ENCODE peak calls at places on chromosomes 5 and 9, in nine cellular contexts. M is fibroblast of gingiva, Z is OCI-LY7, R is mesenchymal stem cell, F is sciatic nerve, E is HEK293T, C is ecto neural progenitor cell, Y is lower lobe of right lung, T is Calu3. L is an unnamed sample.

GRCh38 chr9:137460363-137461315 is 1.5 kb upstream of the NSMF start:
- DNase-seq in C (no peak), F (peak), R (no peak), Y (no peak), Z (no peak), T (no peak), E (no peak), M (no peak), L (no peak)

GRCh38 chr5:27388755-27389154 is 350.4 kb upstream of the CDH9 start:
- DNase-seq in T (no peak), C (no peak), R (no peak), Z (no peak), M (no peak), F (no peak), Y (no peak), E (no peak), L (no peak)

GRCh38 chr5:113939959-113940358 is 421.9 kb upstream of the KCNN2 start:
- DNase-seq in E (no peak), F (no peak), R (no peak), Y (no peak), C (no peak), Z (no peak), M (no peak), T (no peak), L (no peak)

GRCh38 chr9:131104016-131104740 is 7.8 kb downstream of the AIF1L start:
- DNase-seq in Y (no peak), C (no peak), M (no peak), Z (no peak), T (no peak), R (no peak), F (no peak), E (no peak), L (no peak)

GRCh38 chr5:168654225-168654624 is 75.1 kb upstream of the PANK3 start:
- DNase-seq in E (no peak), M (peak), Y (no peak), T (no peak), Z (no peak), F (peak), C (peak), R (no peak), L (no peak)

GRCh38 chr5:11047051-11047450 is 286.0 kb upstream of the DAP start:
- DNase-seq in M (no peak), F (no peak), T (peak), R (no peak), E (no peak), Y (no peak), C (no peak), Z (no peak), L (no peak)

GRCh38 chr5:171926311-171926710 is 80.1 kb downstream of the FBXW11 start:
- DNase-seq in Z (no peak), T (no peak), F (no peak), E (no peak), Y (no peak), C (no peak), M (no peak), R (no peak), L (no peak)

GRCh38 chr5:176436641-176437040 is 11.5 kb upstream of the FAF2 start:
- DNase-seq in C (no peak), M (peak), R (peak), Y (no peak), F (no peak), E (no peak), T (no peak), Z (peak), L (no peak)

GRCh38 chr5:5424736-5425135 is 2.3 kb downstream of the ICE1 start:
- DNase-seq in M (no peak), C (no peak), F (no peak), Y (no peak), T (no peak), Z (no peak), R (no peak), E (no peak), L (no peak)

GRCh38 chr9:79883073-79883645 is 311.4 kb downstream of the TLE4 start:
- DNase-seq in R (no peak), F (no peak), M (no peak), Z (peak), Y (no peak), E (no peak), C (no peak), T (no peak), L (no peak)

GRCh38 chr9:109497193-109498165 is 628 bp downstream of the PTPN3 start:
- DNase-seq in Z (no peak), C (no peak), R (no peak), E (peak), T (peak), M (no peak), Y (no peak), F (no peak), L (no peak)

GRCh38 chr9:87497604-87498045 is at the start of gene DAPK1:
- DNase-seq in R (peak), C (no peak), Z (no peak), T (peak), F (peak), M (peak), Y (peak), E (peak), L (peak)

GRCh38 chr9:112421771-112422222 is 41.9 kb downstream of the HSDL2 start:
- DNase-seq in C (no peak), Y (no peak), Z (no peak), T (no peak), R (peak), M (no peak), E (no peak), F (no peak), L (no peak)

GRCh38 chr5:7878381-7878873 is 9.5 kb downstream of the MTRR start:
- DNase-seq in Y (no peak), C (no peak), Z (no peak), M (peak), E (no peak), R (no peak), T (no peak), F (no peak), L (no peak)

GRCh38 chr9:34550681-34551270 is 28.0 kb upstream of the ENHO start:
- DNase-seq in T (no peak), Z (no peak), C (no peak), Y (no peak), M (no peak), E (no peak), F (no peak), R (no peak), L (no peak)

GRCh38 chr9:113222482-113222841 is 1.1 kb downstream of the SLC31A1 start:
- DNase-seq in Z (no peak), E (no peak), T (no peak), C (no peak), R (peak), F (no peak), M (peak), Y (no peak), L (no peak)

GRCh38 chr9:128722380-128723351 is 1.3 kb downstream of the ZDHHC12 start:
- DNase-seq in M (no peak), T (no peak), E (no peak), C (no peak), R (no peak), Y (no peak), F (no peak), Z (no peak), L (no peak)

GRCh38 chr5:10090074-10090473 is 159.6 kb downstream of the ATPSCKMT start:
- DNase-seq in C (no peak), M (no peak), F (no peak), T (no peak), E (no peak), Z (no peak), R (no peak), Y (no peak), L (no peak)

GRCh38 chr9:105835721-105836120 is 141.4 kb downstream of the TMEM38B start:
- DNase-seq in C (no peak), R (no peak), E (no peak), Y (no peak), F (no peak), M (no peak), Z (no peak), T (no peak), L (peak)

GRCh38 chr9:124839612-124840299 is 13.5 kb upstream of the WDR38 start:
- DNase-seq in F (no peak), C (no peak), T (no peak), E (peak), M (no peak), Z (peak), R (peak), Y (no peak), L (no peak)

GRCh38 chr9:90773593-90773992 is 28.0 kb upstream of the SYK start:
- DNase-seq in R (no peak), E (peak), M (no peak), F (no peak), Y (no peak), Z (peak), C (no peak), T (peak), L (no peak)

GRCh38 chr5:158484968-158485367 is 614.7 kb downstream of the EBF1 start:
- DNase-seq in T (no peak), C (no peak), Z (no peak), F (no peak), M (no peak), Y (no peak), E (no peak), R (no peak), L (no peak)

GRCh38 chr9:134188421-134189166 is 24.2 kb upstream of the RNU6ATAC start:
- DNase-seq in T (no peak), C (no peak), Z (no peak), F (peak), E (no peak), M (no peak), R (no peak), Y (no peak), L (no peak)

GRCh38 chr5:82355921-82356454 is 77.8 kb upstream of the RPS23 start:
- DNase-seq in F (no peak), T (no peak), M (peak), R (no peak), C (no peak), Z (no peak), E (no peak), Y (no peak), L (no peak)

GRCh38 chr9:136947955-136948510 is 3.0 kb downstream of the C8G start:
- DNase-seq in C (peak), E (no peak), Z (peak), R (peak), M (peak), Y (no peak), F (no peak), T (peak), L (no peak)

GRCh38 chr5:137304227-137304874 is 194.8 kb downstream of the SPOCK1 start:
- DNase-seq in T (no peak), F (no peak), R (no peak), Z (no peak), E (no peak), Y (no peak), M (no peak), C (no peak), L (no peak)

GRCh38 chr5:174699131-174699530 is 25.3 kb upstream of the MSX2 start:
- DNase-seq in T (no peak), E (no peak), M (no peak), F (no peak), Y (no peak), C (no peak), Z (no peak), R (no peak), L (no peak)

GRCh38 chr9:134293576-134294227 is 32.6 kb upstream of the RXRA start:
- DNase-seq in R (no peak), Z (no peak), F (no peak), T (no peak), E (no peak), C (no peak), M (peak), Y (peak), L (no peak)

GRCh38 chr9:14960881-14961280 is 50.7 kb upstream of the FREM1 start:
- DNase-seq in T (no peak), R (no peak), Y (no peak), C (no peak), F (no peak), Z (no peak), E (no peak), M (no peak), L (no peak)

GRCh38 chr5:178467261-178468195 is 122.7 kb downstream of the COL23A1 start:
- DNase-seq in F (peak), T (no peak), Z (no peak), E (no peak), Y (peak), M (peak), C (peak), R (peak), L (no peak)

GRCh38 chr9:124849801-124850200 is 3.5 kb upstream of the WDR38 start:
- DNase-seq in T (no peak), C (no peak), E (no peak), Y (peak), F (peak), Z (no peak), M (peak), R (peak), L (no peak)

GRCh38 chr9:99822596-99823391 is 1.1 kb downstream of the NR4A3 start:
- DNase-seq in M (peak), Y (peak), C (peak), R (peak), Z (peak), E (peak), T (no peak), F (peak), L (no peak)

GRCh38 chr9:88657893-88658292 is 122.9 kb downstream of the NXNL2 start:
- DNase-seq in E (no peak), F (no peak), M (no peak), T (no peak), R (peak), C (no peak), Y (no peak), Z (no peak), L (no peak)

GRCh38 chr5:179168636-179169035 is 108.5 kb downstream of the ZNF354C start:
- DNase-seq in T (no peak), Z (no peak), Y (peak), M (no peak), R (no peak), E (no peak), F (peak), C (peak), L (no peak)

GRCh38 chr9:3696368-3696767 is 170.6 kb upstream of the RFX3 start:
- DNase-seq in Y (no peak), R (no peak), F (no peak), T (no peak), Z (no peak), E (no peak), M (no peak), C (no peak), L (no peak)

GRCh38 chr5:61330879-61331406 is 1.1 kb upstream of the ZSWIM6 start:
- DNase-seq in C (no peak), Y (peak), E (peak), F (peak), M (peak), T (peak), Z (peak), R (peak), L (no peak)

GRCh38 chr5:135075621-135076585 is 41.9 kb upstream of the PITX1 start:
- DNase-seq in M (no peak), T (no peak), Z (no peak), E (no peak), C (no peak), Y (no peak), R (peak), F (no peak), L (no peak)

GRCh38 chr9:114315723-114316363 is 7.1 kb upstream of the ORM1 start:
- DNase-seq in C (peak), R (no peak), E (no peak), M (no peak), Y (peak), T (no peak), Z (no peak), F (peak), L (no peak)

GRCh38 chr9:22098636-22099332 is 89.7 kb upstream of the CDKN2B start:
- DNase-seq in C (no peak), Z (no peak), T (no peak), E (no peak), F (no peak), R (peak), M (peak), Y (no peak), L (no peak)

GRCh38 chr5:146624179-146624578 is 108.2 kb upstream of the GPR151 start:
- DNase-seq in Z (no peak), C (no peak), R (no peak), M (no peak), T (no peak), F (no peak), E (no peak), Y (no peak), L (no peak)